ENCODE peak calls at places on chromosomes 3 and 15, in nine cellular contexts. One of them, this sample, is unnamed.

GRCh38 chr3:47475029-47475569 is 642 bp downstream of the SCAP start:
- DNase-seq in right lobe of liver: no peak
- DNase-seq in uterus: no peak
- DNase-seq in AG04450: no peak
- DNase-seq in RWPE2: no peak
- DNase-seq in body of pancreas: peak
- DNase-seq in heart left ventricle: no peak
- DNase-seq in neural crest cell: no peak
- DNase-seq in type B pancreatic cell: no peak
- DNase-seq in this sample: peak

GRCh38 chr3:195180490-195181106 is 90.4 kb downstream of the XXYLT1 start:
- DNase-seq in neural crest cell: no peak
- DNase-seq in type B pancreatic cell: no peak
- DNase-seq in right lobe of liver: no peak
- DNase-seq in AG04450: no peak
- DNase-seq in uterus: peak
- DNase-seq in heart left ventricle: no peak
- DNase-seq in RWPE2: no peak
- DNase-seq in body of pancreas: no peak
- DNase-seq in this sample: no peak

GRCh38 chr15:100809151-100809550 is 70.5 kb upstream of the ALDH1A3 start:
- DNase-seq in type B pancreatic cell: no peak
- DNase-seq in right lobe of liver: no peak
- DNase-seq in AG04450: no peak
- DNase-seq in body of pancreas: no peak
- DNase-seq in neural crest cell: no peak
- DNase-seq in RWPE2: no peak
- DNase-seq in heart left ventricle: no peak
- DNase-seq in uterus: no peak
- DNase-seq in this sample: no peak

GRCh38 chr3:127254730-127255129 is 33.1 kb downstream of the PRR20G start:
- DNase-seq in RWPE2: no peak
- DNase-seq in neural crest cell: no peak
- DNase-seq in heart left ventricle: no peak
- DNase-seq in type B pancreatic cell: no peak
- DNase-seq in body of pancreas: no peak
- DNase-seq in right lobe of liver: no peak
- DNase-seq in AG04450: no peak
- DNase-seq in uterus: no peak
- DNase-seq in this sample: no peak

GRCh38 chr3:11553436-11554235 is 90.1 kb downstream of the VGLL4 start:
- DNase-seq in type B pancreatic cell: no peak
- DNase-seq in right lobe of liver: no peak
- DNase-seq in RWPE2: no peak
- DNase-seq in uterus: no peak
- DNase-seq in heart left ventricle: peak
- DNase-seq in neural crest cell: no peak
- DNase-seq in body of pancreas: peak
- DNase-seq in AG04450: no peak
- DNase-seq in this sample: peak

GRCh38 chr3:179493260-179493659 is 42.0 kb upstream of the GNB4 start:
- DNase-seq in heart left ventricle: no peak
- DNase-seq in type B pancreatic cell: no peak
- DNase-seq in AG04450: no peak
- DNase-seq in uterus: no peak
- DNase-seq in RWPE2: no peak
- DNase-seq in body of pancreas: no peak
- DNase-seq in neural crest cell: no peak
- DNase-seq in right lobe of liver: no peak
- DNase-seq in this sample: no peak

GRCh38 chr3:155418426-155418825 is 124.9 kb upstream of the STRIT1 start:
- DNase-seq in right lobe of liver: no peak
- DNase-seq in uterus: no peak
- DNase-seq in heart left ventricle: no peak
- DNase-seq in type B pancreatic cell: no peak
- DNase-seq in AG04450: no peak
- DNase-seq in body of pancreas: no peak
- DNase-seq in RWPE2: no peak
- DNase-seq in neural crest cell: peak
- DNase-seq in this sample: no peak

GRCh38 chr3:31695280-31696008 is 162.7 kb downstream of the STT3B start:
- DNase-seq in body of pancreas: peak
- DNase-seq in heart left ventricle: no peak
- DNase-seq in uterus: no peak
- DNase-seq in neural crest cell: no peak
- DNase-seq in type B pancreatic cell: no peak
- DNase-seq in RWPE2: no peak
- DNase-seq in AG04450: no peak
- DNase-seq in right lobe of liver: no peak
- DNase-seq in this sample: no peak

GRCh38 chr3:177676947-177677587 is 479.8 kb upstream of the TBL1XR1 start:
- DNase-seq in AG04450: no peak
- DNase-seq in RWPE2: no peak
- DNase-seq in right lobe of liver: no peak
- DNase-seq in heart left ventricle: no peak
- DNase-seq in body of pancreas: peak
- DNase-seq in uterus: no peak
- DNase-seq in type B pancreatic cell: no peak
- DNase-seq in neural crest cell: no peak
- DNase-seq in this sample: no peak

GRCh38 chr3:149375164-149375823 is 2.2 kb downstream of the TM4SF1 start:
- DNase-seq in type B pancreatic cell: no peak
- DNase-seq in AG04450: no peak
- DNase-seq in uterus: no peak
- DNase-seq in neural crest cell: no peak
- DNase-seq in right lobe of liver: no peak
- DNase-seq in heart left ventricle: no peak
- DNase-seq in body of pancreas: no peak
- DNase-seq in RWPE2: no peak
- DNase-seq in this sample: no peak

GRCh38 chr3:149376728-149377407 is 581 bp downstream of the TM4SF1 start:
- DNase-seq in uterus: no peak
- DNase-seq in type B pancreatic cell: no peak
- DNase-seq in RWPE2: no peak
- DNase-seq in heart left ventricle: no peak
- DNase-seq in neural crest cell: no peak
- DNase-seq in AG04450: no peak
- DNase-seq in right lobe of liver: no peak
- DNase-seq in body of pancreas: peak
- DNase-seq in this sample: no peak

GRCh38 chr3:149378420-149379388 is 1.3 kb upstream of the TM4SF1 start:
- DNase-seq in type B pancreatic cell: no peak
- DNase-seq in AG04450: no peak
- DNase-seq in neural crest cell: no peak
- DNase-seq in body of pancreas: no peak
- DNase-seq in heart left ventricle: no peak
- DNase-seq in right lobe of liver: no peak
- DNase-seq in uterus: no peak
- DNase-seq in RWPE2: no peak
- DNase-seq in this sample: no peak

GRCh38 chr3:149375824-149376196 is 1.6 kb downstream of the TM4SF1 start:
- DNase-seq in heart left ventricle: no peak
- DNase-seq in uterus: no peak
- DNase-seq in type B pancreatic cell: no peak
- DNase-seq in neural crest cell: no peak
- DNase-seq in right lobe of liver: no peak
- DNase-seq in RWPE2: no peak
- DNase-seq in AG04450: no peak
- DNase-seq in body of pancreas: no peak
- DNase-seq in this sample: no peak

GRCh38 chr3:149377408-149378111 is at the start of gene TM4SF1:
- DNase-seq in AG04450: peak
- DNase-seq in heart left ventricle: peak
- DNase-seq in type B pancreatic cell: no peak
- DNase-seq in RWPE2: peak
- DNase-seq in right lobe of liver: peak
- DNase-seq in body of pancreas: peak
- DNase-seq in uterus: peak
- DNase-seq in neural crest cell: no peak
- DNase-seq in this sample: peak
- TF ChIP-seq CTCF in AG04450: no peak
- TF ChIP-seq CTCF in heart left ventricle: no peak
- TF ChIP-seq CTCF in type B pancreatic cell: no peak
- TF ChIP-seq CTCF in RWPE2: no peak
- TF ChIP-seq CTCF in right lobe of liver: no peak
- TF ChIP-seq CTCF in body of pancreas: no peak
- TF ChIP-seq CTCF in uterus: no peak
- TF ChIP-seq CTCF in neural crest cell: no peak
- TF ChIP-seq CTCF in this sample: no peak

DNA sequence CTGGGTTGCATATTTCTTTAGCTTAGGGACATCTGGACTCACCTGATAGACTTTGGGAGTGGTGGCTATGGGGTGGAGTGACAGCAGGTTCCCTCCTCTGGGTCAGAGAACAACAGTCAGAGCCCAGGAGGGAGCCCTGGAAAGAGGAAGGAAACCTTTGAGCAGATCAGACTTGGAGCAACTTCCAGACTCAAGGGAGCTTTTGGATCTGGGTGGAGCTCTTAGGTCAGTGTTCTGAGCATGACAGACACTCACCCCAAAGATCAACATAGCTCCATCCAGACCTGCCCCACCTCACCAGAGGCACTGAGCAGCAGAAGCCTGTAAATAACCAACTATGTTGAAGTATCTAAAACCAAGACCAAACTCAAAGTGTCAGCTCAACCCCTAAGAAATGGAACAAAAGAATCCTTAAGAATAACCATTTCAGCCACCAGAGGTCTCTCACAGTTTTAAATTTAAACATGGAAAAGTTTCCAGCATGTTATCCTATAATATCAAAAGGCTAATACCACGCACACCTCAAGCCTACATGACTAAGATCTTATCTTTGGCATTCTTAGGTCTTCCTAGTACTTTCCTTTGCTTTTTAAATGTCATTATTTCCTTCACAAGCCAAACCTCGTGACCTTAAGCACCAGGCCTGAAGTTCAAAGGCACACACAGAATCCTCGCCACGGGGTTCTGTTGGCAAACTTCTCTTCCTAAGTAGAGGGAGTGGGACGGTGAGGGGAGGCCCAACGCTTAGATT is 56.4 kb downstream of the UMPS start:
- DNase-seq in body of pancreas: no peak
- DNase-seq in right lobe of liver: no peak
- DNase-seq in heart left ventricle: no peak
- DNase-seq in type B pancreatic cell: no peak
- DNase-seq in AG04450: no peak
- DNase-seq in RWPE2: no peak
- DNase-seq in uterus: no peak
- DNase-seq in neural crest cell: no peak
- DNase-seq in this sample: no peak
- TF ChIP-seq CTCF in body of pancreas: no peak
- TF ChIP-seq CTCF in right lobe of liver: peak
- TF ChIP-seq CTCF in heart left ventricle: peak
- TF ChIP-seq CTCF in type B pancreatic cell: peak
- TF ChIP-seq CTCF in AG04450: peak
- TF ChIP-seq CTCF in RWPE2: peak
- TF ChIP-seq CTCF in uterus: peak
- TF ChIP-seq CTCF in neural crest cell: peak
- TF ChIP-seq CTCF in this sample: no peak

GRCh38 chr3:136250862-136251460 is 821 bp downstream of the PCCB start:
- DNase-seq in body of pancreas: peak
- DNase-seq in type B pancreatic cell: no peak
- DNase-seq in right lobe of liver: peak
- DNase-seq in uterus: peak
- DNase-seq in RWPE2: no peak
- DNase-seq in neural crest cell: peak
- DNase-seq in heart left ventricle: peak
- DNase-seq in AG04450: no peak
- DNase-seq in this sample: peak
- TF ChIP-seq CTCF in body of pancreas: no peak
- TF ChIP-seq CTCF in type B pancreatic cell: no peak
- TF ChIP-seq CTCF in right lobe of liver: peak
- TF ChIP-seq CTCF in uterus: peak
- TF ChIP-seq CTCF in RWPE2: no peak
- TF ChIP-seq CTCF in neural crest cell: no peak
- TF ChIP-seq CTCF in heart left ventricle: peak
- TF ChIP-seq CTCF in AG04450: peak
- TF ChIP-seq CTCF in this sample: no peak

GRCh38 chr3:192884831-192885356 is 32.8 kb downstream of the MB21D2 start:
- DNase-seq in body of pancreas: no peak
- DNase-seq in right lobe of liver: no peak
- DNase-seq in heart left ventricle: no peak
- DNase-seq in type B pancreatic cell: no peak
- DNase-seq in AG04450: no peak
- DNase-seq in RWPE2: no peak
- DNase-seq in uterus: no peak
- DNase-seq in neural crest cell: no peak
- DNase-seq in this sample: no peak

GRCh38 chr3:192883512-192883911 is 34.1 kb downstream of the MB21D2 start:
- DNase-seq in AG04450: no peak
- DNase-seq in right lobe of liver: no peak
- DNase-seq in uterus: no peak
- DNase-seq in body of pancreas: no peak
- DNase-seq in heart left ventricle: no peak
- DNase-seq in type B pancreatic cell: no peak
- DNase-seq in RWPE2: no peak
- DNase-seq in neural crest cell: no peak
- DNase-seq in this sample: no peak

GRCh38 chr3:192887047-192887446 is 30.6 kb downstream of the MB21D2 start:
- DNase-seq in heart left ventricle: peak
- DNase-seq in uterus: no peak
- DNase-seq in RWPE2: peak
- DNase-seq in right lobe of liver: no peak
- DNase-seq in neural crest cell: no peak
- DNase-seq in AG04450: no peak
- DNase-seq in body of pancreas: no peak
- DNase-seq in type B pancreatic cell: no peak
- DNase-seq in this sample: no peak

GRCh38 chr3:192887701-192888100 is 30.0 kb downstream of the MB21D2 start:
- DNase-seq in body of pancreas: no peak
- DNase-seq in uterus: no peak
- DNase-seq in heart left ventricle: no peak
- DNase-seq in type B pancreatic cell: no peak
- DNase-seq in RWPE2: no peak
- DNase-seq in neural crest cell: no peak
- DNase-seq in right lobe of liver: no peak
- DNase-seq in AG04450: no peak
- DNase-seq in this sample: no peak

DNA sequence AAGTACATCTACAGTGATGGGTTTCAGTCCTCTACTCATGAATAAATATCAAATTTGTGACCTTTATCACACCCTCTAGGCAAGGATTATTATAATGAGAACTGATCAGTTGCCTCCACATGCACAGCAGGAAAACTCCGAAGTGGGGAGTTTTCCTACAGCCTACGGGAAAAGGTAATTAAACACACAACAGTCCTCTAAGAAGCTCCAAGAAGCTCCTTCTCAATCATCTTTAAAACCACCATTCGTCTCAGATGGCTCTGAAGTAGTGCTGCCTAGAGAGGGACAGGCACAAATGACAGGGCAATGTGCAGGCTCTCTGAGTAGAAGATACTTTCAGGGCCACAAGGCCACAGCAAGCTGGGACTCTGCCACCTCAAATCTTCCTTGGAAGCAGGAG is 32.3 kb downstream of the MB21D2 start:
- DNase-seq in right lobe of liver: no peak
- DNase-seq in RWPE2: no peak
- DNase-seq in uterus: no peak
- DNase-seq in heart left ventricle: no peak
- DNase-seq in AG04450: no peak
- DNase-seq in neural crest cell: no peak
- DNase-seq in body of pancreas: no peak
- DNase-seq in type B pancreatic cell: no peak
- DNase-seq in this sample: no peak
- TF ChIP-seq CTCF in right lobe of liver: no peak
- TF ChIP-seq CTCF in RWPE2: no peak
- TF ChIP-seq CTCF in uterus: no peak
- TF ChIP-seq CTCF in heart left ventricle: no peak
- TF ChIP-seq CTCF in AG04450: no peak
- TF ChIP-seq CTCF in neural crest cell: no peak
- TF ChIP-seq CTCF in body of pancreas: no peak
- TF ChIP-seq CTCF in type B pancreatic cell: no peak
- TF ChIP-seq CTCF in this sample: no peak